ENCODE peak calls at places on chromosomes 12 and 14, in six cellular contexts. H, D, G, T, Z and M are unnamed samples.

GRCh38 chr14:73258845-73259611 is 21.7 kb downstream of the PAPLN start:
- DNase-seq in H (no peak), D (no peak), T (no peak), Z (no peak), G (no peak), M (no peak)

GRCh38 chr12:105382771-105383632 is 52.5 kb downstream of the C12orf75 start:
- DNase-seq in D (peak), H (peak), T (peak), Z (no peak), G (no peak), M (no peak)

GRCh38 chr14:73612339-73613045 is at the start of gene ACOT6:
- DNase-seq in D (peak), G (peak), Z (peak), H (peak), T (peak), M (peak)

GRCh38 chr14:20988717-20989116 is 1.1 kb upstream of the METTL17 start:
- DNase-seq in H (no peak), T (no peak), G (no peak), D (peak), Z (no peak), M (no peak)

GRCh38 chr14:52863339-52863700 is 71.9 kb upstream of the GNPNAT1 start:
- DNase-seq in Z (no peak), G (no peak), D (no peak), H (no peak), T (no peak), M (no peak)

GRCh38 chr14:34781242-34781641 is 66.8 kb upstream of the CFL2 start:
- DNase-seq in G (no peak), T (peak), Z (no peak), H (no peak), D (peak), M (no peak)

GRCh38 chr12:22856120-22856699 is 231.2 kb downstream of the ETNK1 start:
- DNase-seq in D (peak), G (no peak), T (no peak), H (peak), Z (no peak), M (no peak)

GRCh38 chr12:33438890-33439586 is 581 bp downstream of the SYT10 start:
- DNase-seq in D (peak), G (peak), H (peak), Z (peak), T (no peak), M (no peak)

GRCh38 chr12:34605955-34606748 is 583.9 kb downstream of the ALG10 start:
- DNase-seq in Z (no peak), D (no peak), H (no peak), T (no peak), G (no peak), M (peak)

GRCh38 chr12:6945613-6946012 is 1.8 kb downstream of the C12orf57 start:
- DNase-seq in G (no peak), H (no peak), Z (no peak), D (no peak), T (no peak), M (no peak)

GRCh38 chr14:54253195-54253947 is 143.4 kb upstream of the CDKN3 start:
- DNase-seq in G (no peak), H (no peak), T (peak), Z (no peak), D (peak), M (no peak)

GRCh38 chr12:3017281-3017680 is 58.1 kb downstream of the TEAD4 start:
- DNase-seq in D (no peak), H (no peak), Z (no peak), G (no peak), T (no peak), M (no peak)

GRCh38 chr12:22858849-22859569 is 234.0 kb downstream of the ETNK1 start:
- DNase-seq in H (no peak), Z (no peak), D (peak), G (no peak), T (no peak), M (no peak)

GRCh38 chr12:12474471-12474928 is 88.2 kb downstream of the DUSP16 start:
- DNase-seq in H (no peak), Z (no peak), G (no peak), D (no peak), T (no peak), M (no peak)

GRCh38 chr14:51818748-51819386 is 41.5 kb upstream of the GNG2 start:
- DNase-seq in D (no peak), G (no peak), T (no peak), H (no peak), Z (no peak), M (no peak)

GRCh38 chr12:57844725-57845477 is 1.6 kb downstream of the CTDSP2 start:
- DNase-seq in D (peak), T (no peak), Z (no peak), H (peak), G (peak), M (no peak)

GRCh38 chr12:92134638-92135274 is 10.9 kb downstream of the BTG1 start:
- DNase-seq in Z (no peak), D (peak), H (no peak), T (no peak), G (no peak), M (no peak)

GRCh38 chr12:93795352-93795751 is 118.2 kb downstream of the CRADD start:
- DNase-seq in D (no peak), Z (no peak), H (no peak), T (no peak), G (no peak), M (no peak)

GRCh38 chr12:87274594-87275245 is 754.5 kb downstream of the C12orf50 start:
- DNase-seq in H (peak), G (no peak), T (no peak), Z (no peak), D (peak), M (no peak)

GRCh38 chr12:53860426-53861223 is 78.0 kb upstream of the HOXC13 start:
- DNase-seq in G (no peak), Z (no peak), T (no peak), H (no peak), D (no peak), M (no peak)

GRCh38 chr14:91246051-91246852 is 1.7 kb upstream of the GPR68 start:
- DNase-seq in Z (no peak), T (no peak), G (no peak), D (no peak), H (no peak), M (no peak)

GRCh38 chr14:77950371-77950770 is 150.5 kb downstream of the ADCK1 start:
- DNase-seq in H (no peak), D (peak), Z (no peak), T (no peak), G (no peak), M (no peak)

GRCh38 chr12:100753837-100754236 is 40.7 kb upstream of the ANO4 start:
- DNase-seq in D (peak), H (no peak), G (no peak), Z (no peak), T (no peak), M (no peak)

GRCh38 chr12:124861492-124861891 is 2.2 kb downstream of the SCARB1 start:
- DNase-seq in H (no peak), G (no peak), D (peak), Z (no peak), T (no peak), M (no peak)

GRCh38 chr12:90899456-90900182 is 55.4 kb downstream of the CCER1 start:
- DNase-seq in G (no peak), T (no peak), H (no peak), D (peak), Z (no peak), M (no peak)

GRCh38 chr14:91835197-91835919 is 32.0 kb downstream of the TC2N start:
- DNase-seq in H (no peak), G (no peak), Z (no peak), D (no peak), T (no peak), M (no peak)

GRCh38 chr12:51238510-51239334 is at the start of gene DAZAP2:
- DNase-seq in T (peak), D (peak), G (peak), Z (peak), H (peak), M (peak)
- TF ChIP-seq CTCF in T (no peak), D (no peak), G (no peak), Z (peak), H (peak), M (no peak)

GRCh38 chr12:102484017-102484731 is 3.8 kb upstream of the IGF1 start:
- DNase-seq in T (no peak), H (peak), G (no peak), D (peak), Z (no peak), M (peak)

GRCh38 chr12:102483466-102483865 is 3.1 kb upstream of the IGF1 start:
- DNase-seq in T (no peak), D (no peak), H (no peak), G (no peak), Z (no peak), M (no peak)

GRCh38 chr12:102486153-102486552 is 5.8 kb upstream of the IGF1 start:
- DNase-seq in D (no peak), G (no peak), H (no peak), Z (no peak), T (no peak), M (no peak)

GRCh38 chr12:102481705-102482104 is 1.3 kb upstream of the IGF1 start:
- DNase-seq in G (no peak), T (no peak), Z (no peak), D (no peak), H (no peak), M (no peak)

DNA sequence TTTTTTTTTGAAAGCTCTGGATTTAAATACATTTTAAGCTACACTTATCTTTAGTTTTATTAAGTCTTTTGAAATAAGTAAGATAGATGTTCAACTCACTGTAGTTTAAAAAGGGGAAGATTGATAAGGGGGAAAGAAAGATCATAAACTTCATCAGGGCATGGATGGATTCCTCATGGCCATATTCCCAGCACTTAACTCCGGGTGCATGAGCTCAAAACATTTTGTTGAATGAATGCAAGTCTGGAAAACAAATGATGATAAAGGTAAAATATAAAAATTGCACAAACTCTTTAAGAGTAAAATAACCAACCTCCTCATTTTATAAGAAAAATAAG is 4.3 kb upstream of the IGF1 start:
- DNase-seq in T (no peak), Z (no peak), G (no peak), H (no peak), D (no peak), M (no peak)
- TF ChIP-seq CTCF in T (no peak), Z (no peak), G (no peak), H (no peak), D (no peak), M (peak)

GRCh38 chr14:69152944-69153847 is at the start of gene DCAF5:
- DNase-seq in D (peak), T (peak), H (peak), G (peak), Z (peak), M (peak)
- TF ChIP-seq CTCF in D (no peak), T (no peak), H (no peak), G (no peak), Z (no peak), M (no peak)

GRCh38 chr12:129579879-129580278 is 323.9 kb downstream of the TMEM132D start:
- DNase-seq in Z (no peak), G (no peak), T (no peak), D (no peak), H (no peak), M (no peak)
- TF ChIP-seq CTCF in Z (no peak), G (no peak), T (no peak), D (no peak), H (no peak), M (no peak)

GRCh38 chr12:23950011-23950774 is 723 bp upstream of the SOX5 start:
- DNase-seq in G (peak), D (peak), T (no peak), Z (no peak), H (peak), M (no peak)
- TF ChIP-seq CTCF in G (no peak), D (no peak), T (no peak), Z (no peak), H (no peak), M (no peak)

GRCh38 chr14:105126970-105127307 is 41.6 kb downstream of the JAG2 start:
- DNase-seq in Z (peak), T (no peak), H (no peak), G (no peak), D (no peak), M (no peak)
- TF ChIP-seq CTCF in Z (no peak), T (no peak), H (no peak), G (no peak), D (no peak), M (no peak)